ENCODE peak calls at places on chromosomes 4 and X, in seven cellular contexts. K is effector memory CD4-positive, alpha-beta T cell; Z is psoas muscle; M is A549; L is hepatocyte; D is astrocyte; J is suprapubic skin. V is an unnamed sample. For H3K9me3, the result is how much of the 10 kb centered on the place peaks cover.

GRCh38 chr4:154329268-154329858 is 162.2 kb downstream of the DCHS2 start:
- DNase-seq in L (peak), K (no peak), M (no peak), Z (no peak), D (peak), J (no peak), V (no peak)

GRCh38 chr4:80043534-80043933 is 29.5 kb downstream of the ANTXR2 start:
- DNase-seq in J (no peak), K (no peak), L (no peak), D (peak), Z (no peak), M (no peak), V (no peak)

GRCh38 chrX:41912922-41913321 is 10.4 kb downstream of the CASK start:
- DNase-seq in K (no peak), J (no peak), L (no peak), M (no peak), Z (no peak), D (no peak), V (no peak)

GRCh38 chr4:153988446-153988845 is 199.6 kb upstream of the SFRP2 start:
- DNase-seq in L (no peak), K (no peak), M (no peak), Z (no peak), J (no peak), D (peak), V (no peak)

GRCh38 chrX:107683124-107683895 is 55.0 kb downstream of the PRPS1 start:
- DNase-seq in K (no peak), D (no peak), L (peak), M (no peak), Z (peak), J (no peak), V (no peak)

GRCh38 chr4:81648576-81649272 is 177.0 kb upstream of the RASGEF1B start:
- DNase-seq in K (no peak), Z (no peak), J (no peak), L (no peak), D (peak), M (no peak), V (peak)

GRCh38 chr4:168877779-168878491 is 132.1 kb downstream of the CBR4 start:
- DNase-seq in Z (peak), L (peak), J (no peak), D (no peak), M (no peak), K (no peak), V (no peak)

GRCh38 chrX:136780738-136781137 is at the start of gene ARHGEF6:
- DNase-seq in L (no peak), K (no peak), J (no peak), M (no peak), D (no peak), Z (no peak), V (peak)

GRCh38 chrX:124341361-124342132 is 4.8 kb upstream of the SH2D1A start:
- DNase-seq in L (no peak), M (no peak), D (no peak), Z (no peak), K (no peak), J (no peak), V (no peak)

GRCh38 chr4:336099-336892 is 1.3 kb upstream of the ZNF141 start:
- DNase-seq in L (peak), J (no peak), M (no peak), Z (peak), D (no peak), K (no peak), V (no peak)

GRCh38 chr4:88457307-88458090 is 580 bp downstream of the HERC5 start:
- DNase-seq in J (no peak), K (no peak), Z (peak), D (peak), L (peak), M (peak), V (peak)

DNA sequence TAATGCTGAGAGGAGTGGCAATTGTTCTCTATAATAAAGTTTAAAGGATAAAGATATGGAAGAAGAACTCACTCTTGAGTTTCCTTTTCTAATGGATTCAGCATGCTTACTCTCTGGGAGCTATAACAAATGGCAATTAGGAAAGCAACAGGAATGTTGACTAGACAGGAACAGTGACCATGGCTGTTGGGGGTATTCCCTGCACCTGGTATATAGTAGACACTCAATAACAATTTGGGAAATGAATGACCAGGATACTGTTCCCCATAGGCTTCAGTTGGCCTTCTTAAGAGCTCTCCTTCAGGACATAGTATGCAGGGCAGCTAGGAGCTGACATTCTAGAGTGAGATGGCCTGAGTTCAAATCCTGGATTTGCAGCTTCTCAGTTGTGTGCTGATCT is 1.8 kb downstream of the LIMCH1 start:
- DNase-seq in M (no peak), K (no peak), D (no peak), L (no peak), Z (no peak), J (no peak), V (no peak)
- H3K4me3 ChIP-seq in M (peak), K (no peak), D (no peak), L (no peak), Z (peak), J (no peak), V (no peak)

GRCh38 chr4:95979961-95980876 is 140.3 kb downstream of the PDHA2 start:
- DNase-seq in D (no peak), Z (no peak), M (no peak), J (no peak), L (no peak), K (no peak), V (no peak)
- H3K9me3 ChIP-seq in D (under half), Z (under half), M (under half), J (under half), L (under half), K (under half), V (under half)

DNA sequence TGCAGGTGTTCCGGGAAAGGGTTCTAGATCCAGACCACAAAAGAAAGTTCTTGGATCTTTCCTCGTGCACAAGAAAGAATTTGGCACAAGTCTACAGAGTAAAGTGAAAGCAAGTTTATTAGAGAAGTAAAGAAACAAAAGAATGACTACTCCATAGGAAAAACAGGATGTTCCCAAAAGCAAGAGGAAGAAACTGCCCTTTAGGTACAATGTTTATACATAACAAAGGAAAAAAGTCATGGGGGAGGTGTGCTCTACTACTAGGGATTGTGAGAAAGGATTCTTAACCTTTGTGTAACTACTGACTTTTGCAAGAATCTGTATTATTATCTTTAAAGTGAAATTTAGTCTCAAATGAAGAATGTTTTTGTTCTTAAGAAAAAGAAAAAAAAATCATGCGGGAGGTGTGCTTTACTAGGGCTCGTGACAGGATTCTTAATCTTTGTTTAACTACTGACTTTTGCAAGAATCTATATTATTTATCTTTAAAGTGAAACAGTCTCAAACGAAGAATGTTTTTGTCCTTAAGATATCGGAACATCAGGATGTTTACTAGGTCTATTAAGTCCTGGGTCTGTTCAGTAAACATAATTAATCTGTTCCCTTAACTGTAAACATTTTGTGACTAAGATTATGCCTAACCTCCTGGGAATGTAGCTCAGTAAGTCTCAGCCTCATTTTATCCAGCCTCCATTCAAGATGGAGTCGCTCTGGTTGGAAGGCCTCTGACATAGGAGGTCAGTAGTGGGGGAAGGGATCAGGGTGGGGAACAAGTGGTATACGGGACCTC is 110.4 kb upstream of the BEND4 start:
- DNase-seq in Z (no peak), J (no peak), D (no peak), L (no peak), K (no peak), M (no peak), V (no peak)
- H3K4me3 ChIP-seq in Z (no peak), J (no peak), D (no peak), L (no peak), K (no peak), M (no peak), V (no peak)

DNA sequence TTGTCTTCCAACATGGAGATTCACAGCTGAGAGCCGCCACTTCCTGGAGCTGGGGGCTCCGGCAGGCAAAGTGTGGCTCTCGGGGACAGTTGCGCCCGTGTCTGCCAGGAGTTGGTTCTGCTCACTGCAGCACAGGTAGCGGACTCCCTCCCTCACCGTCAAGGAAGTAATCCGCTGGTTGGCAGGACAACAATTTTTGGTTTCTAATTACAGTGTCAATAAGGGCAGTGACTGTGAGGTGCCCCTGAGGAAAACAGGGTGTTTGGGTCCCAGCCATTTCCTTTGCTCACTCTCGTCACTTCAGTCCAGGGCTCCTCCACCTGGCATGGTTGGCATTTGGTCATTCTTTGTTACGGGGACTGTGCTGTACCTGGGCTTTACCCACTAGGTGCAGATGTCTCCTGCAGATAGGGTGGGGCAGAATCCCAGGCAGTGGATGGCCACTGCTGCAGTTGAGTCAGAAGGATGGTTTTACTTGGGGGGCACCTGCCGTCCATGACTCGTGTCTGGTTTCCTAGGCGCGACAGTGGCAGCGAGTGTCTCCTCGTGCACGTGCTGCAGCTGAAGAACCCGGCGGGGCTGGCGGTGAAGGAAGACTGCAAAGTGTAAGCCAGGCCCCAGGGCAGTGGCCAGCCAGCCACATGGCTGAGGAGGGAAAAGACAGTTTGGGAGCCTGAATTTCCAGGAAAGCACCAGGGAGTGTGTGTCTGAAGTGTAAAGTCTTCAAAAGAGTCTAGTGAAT is 32.1 kb upstream of the CLCN4 start:
- DNase-seq in K (no peak), L (no peak), D (no peak), J (no peak), Z (no peak), M (no peak), V (no peak)
- H3K9me3 ChIP-seq in K (under half), L (under half), D (under half), J (under half), Z (under half), M (under half), V (under half)

GRCh38 chr4:140047017-140047640 is 106.9 kb downstream of the MAML3 start:
- DNase-seq in Z (peak), M (no peak), D (no peak), K (no peak), J (no peak), L (no peak), V (no peak)

GRCh38 chr4:140048419-140049022 is 105.5 kb downstream of the MAML3 start:
- DNase-seq in K (no peak), M (no peak), D (no peak), L (no peak), J (no peak), Z (no peak), V (no peak)

GRCh38 chr4:140046573-140046972 is 107.4 kb downstream of the MAML3 start:
- DNase-seq in D (no peak), Z (no peak), K (no peak), L (no peak), M (no peak), J (no peak), V (no peak)

GRCh38 chr4:140049024-140049923 is 104.7 kb downstream of the MAML3 start:
- DNase-seq in M (peak), K (peak), J (no peak), D (peak), L (peak), Z (no peak), V (peak)

DNA sequence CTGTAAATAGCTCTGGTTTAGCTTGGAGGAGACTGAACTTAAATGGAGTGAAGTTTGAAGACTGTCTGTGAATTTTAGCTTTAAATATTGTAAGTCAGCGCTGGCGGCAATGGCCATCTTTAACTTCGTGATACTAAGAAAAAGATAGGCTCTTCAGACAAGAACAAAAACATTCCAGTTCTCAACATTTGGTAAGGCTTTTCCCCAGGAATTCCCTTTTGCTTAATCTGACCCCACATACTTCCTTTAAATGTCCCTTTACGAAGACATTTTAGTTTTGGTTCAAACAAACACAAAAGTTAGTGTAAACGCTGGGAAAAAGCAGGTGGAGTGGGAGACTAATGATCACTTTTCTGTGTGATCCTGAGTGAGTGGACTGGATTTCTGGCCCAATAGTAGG is 106.2 kb downstream of the MAML3 start:
- DNase-seq in L (no peak), D (no peak), J (no peak), K (no peak), M (no peak), Z (no peak), V (no peak)
- H3K4me3 ChIP-seq in L (no peak), D (no peak), J (no peak), K (no peak), M (no peak), Z (peak), V (no peak)

GRCh38 chr4:18976884-18977283 is 955.3 kb upstream of the LCORL start:
- DNase-seq in D (no peak), M (no peak), Z (no peak), L (no peak), K (no peak), J (no peak), V (no peak)

GRCh38 chr4:18980516-18981233 is 959.1 kb upstream of the LCORL start:
- DNase-seq in D (no peak), K (no peak), L (no peak), J (no peak), Z (no peak), M (no peak), V (no peak)

GRCh38 chr4:18981234-18981615 is 959.7 kb upstream of the LCORL start:
- DNase-seq in M (no peak), K (no peak), D (no peak), Z (no peak), J (no peak), L (no peak), V (no peak)

DNA sequence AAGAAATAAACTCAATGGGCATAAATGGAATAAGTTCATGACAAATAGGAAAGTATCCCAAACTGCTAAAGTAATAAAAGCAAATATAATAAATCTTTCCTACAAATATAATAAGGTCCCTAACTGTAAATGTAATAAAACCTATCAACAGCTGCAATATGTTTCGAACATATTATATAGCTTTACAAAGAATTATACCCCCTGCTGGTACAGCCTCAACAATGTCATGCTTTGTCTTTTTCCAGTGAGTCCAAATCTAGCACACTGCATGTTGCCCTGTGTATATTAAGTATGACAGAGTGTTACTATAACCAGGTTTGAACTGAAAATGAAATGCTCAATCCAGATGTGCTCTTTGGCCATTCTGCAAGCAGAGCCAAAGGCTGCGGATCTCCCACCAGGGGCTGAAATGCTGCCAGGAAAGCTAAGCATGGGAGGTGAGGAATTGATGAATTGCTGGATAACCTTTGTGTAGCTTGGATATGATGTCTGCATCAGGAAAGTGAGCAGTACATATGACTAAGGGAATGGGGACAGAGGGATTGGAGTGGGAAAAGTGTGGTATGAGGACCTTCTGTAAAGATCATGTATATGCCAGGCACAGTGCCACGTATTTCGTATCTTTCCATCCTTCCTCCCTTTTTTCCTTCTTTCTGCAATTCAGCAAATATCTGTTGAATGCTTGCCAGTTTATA is 954.5 kb upstream of the LCORL start:
- DNase-seq in L (no peak), Z (no peak), D (no peak), J (no peak), K (no peak), M (no peak), V (no peak)
- H3K9me3 ChIP-seq in L (under half), Z (under half), D (under half), J (under half), K (under half), M (under half), V (under half)

GRCh38 chr4:186249785-186250739 is 15.9 kb upstream of the F11 start:
- DNase-seq in J (no peak), Z (no peak), M (no peak), K (no peak), D (peak), L (peak), V (no peak)
- H3K4me3 ChIP-seq in J (no peak), Z (no peak), M (no peak), K (no peak), D (no peak), L (no peak), V (no peak)